ENCODE peak calls at places on chromosomes 2 and 18, in four cellular contexts. One of them, this sample, is unnamed.

GRCh38 chr2:20544093-20544747 is 97.3 kb downstream of the RHOB start:
- DNase-seq in SK-MEL-5: no peak
- DNase-seq in G401: no peak
- DNase-seq in neural crest cell: no peak
- DNase-seq in this sample: no peak

GRCh38 chr18:11258014-11258413 is 108.6 kb upstream of the PIEZO2 start:
- DNase-seq in SK-MEL-5: no peak
- DNase-seq in G401: no peak
- DNase-seq in neural crest cell: no peak
- DNase-seq in this sample: no peak

GRCh38 chr2:161223139-161223732 is 63.0 kb downstream of the TANK start:
- DNase-seq in SK-MEL-5: peak
- DNase-seq in G401: peak
- DNase-seq in neural crest cell: no peak
- DNase-seq in this sample: no peak

GRCh38 chr2:237697586-237698337 is 70.4 kb downstream of the LRRFIP1 start:
- DNase-seq in SK-MEL-5: no peak
- DNase-seq in G401: no peak
- DNase-seq in neural crest cell: no peak
- DNase-seq in this sample: no peak

GRCh38 chr2:185335879-185336278 is 402.7 kb upstream of the FSIP2 start:
- DNase-seq in SK-MEL-5: no peak
- DNase-seq in G401: no peak
- DNase-seq in neural crest cell: no peak
- DNase-seq in this sample: no peak

GRCh38 chr2:111226797-111227700 is 106.3 kb downstream of the BCL2L11 start:
- DNase-seq in SK-MEL-5: no peak
- DNase-seq in G401: no peak
- DNase-seq in neural crest cell: no peak
- DNase-seq in this sample: no peak

GRCh38 chr2:55056024-55056521 is 5.8 kb upstream of the RTN4 start:
- DNase-seq in SK-MEL-5: peak
- DNase-seq in G401: no peak
- DNase-seq in neural crest cell: no peak
- DNase-seq in this sample: no peak

GRCh38 chr2:111030271-111030891 is 90.3 kb upstream of the BCL2L11 start:
- DNase-seq in SK-MEL-5: no peak
- DNase-seq in G401: no peak
- DNase-seq in neural crest cell: no peak
- DNase-seq in this sample: no peak

GRCh38 chr2:86372133-86372532 is 34.7 kb upstream of the REEP1 start:
- DNase-seq in SK-MEL-5: no peak
- DNase-seq in G401: no peak
- DNase-seq in neural crest cell: no peak
- DNase-seq in this sample: no peak

GRCh38 chr18:37516361-37516853 is 49.2 kb downstream of the CELF4 start:
- DNase-seq in SK-MEL-5: no peak
- DNase-seq in G401: no peak
- DNase-seq in neural crest cell: no peak
- DNase-seq in this sample: no peak

GRCh38 chr2:25453199-25453903 is 111.6 kb upstream of the DNMT3A start:
- DNase-seq in SK-MEL-5: no peak
- DNase-seq in G401: no peak
- DNase-seq in neural crest cell: no peak
- DNase-seq in this sample: no peak

GRCh38 chr2:9191044-9191481 is 15.5 kb upstream of the ASAP2 start:
- DNase-seq in SK-MEL-5: peak
- DNase-seq in G401: no peak
- DNase-seq in neural crest cell: peak
- DNase-seq in this sample: no peak

GRCh38 chr2:198961555-198961954 is 496.2 kb downstream of the SATB2 start:
- DNase-seq in SK-MEL-5: no peak
- DNase-seq in G401: no peak
- DNase-seq in neural crest cell: no peak
- DNase-seq in this sample: no peak

GRCh38 chr2:183543731-183544130 is 419.5 kb downstream of the NUP35 start:
- DNase-seq in SK-MEL-5: no peak
- DNase-seq in G401: no peak
- DNase-seq in neural crest cell: no peak
- DNase-seq in this sample: peak

GRCh38 chr2:162317910-162318279 is 589 bp downstream of the IFIH1 start:
- DNase-seq in SK-MEL-5: peak
- DNase-seq in G401: no peak
- DNase-seq in neural crest cell: no peak
- DNase-seq in this sample: peak

GRCh38 chr18:58267493-58267892 is 223.5 kb downstream of the NEDD4L start:
- DNase-seq in SK-MEL-5: no peak
- DNase-seq in G401: no peak
- DNase-seq in neural crest cell: no peak
- DNase-seq in this sample: no peak

GRCh38 chr2:143259368-143259958 is 130.2 kb downstream of the ARHGAP15 start:
- DNase-seq in SK-MEL-5: peak
- DNase-seq in G401: peak
- DNase-seq in neural crest cell: peak
- DNase-seq in this sample: peak

This sample was measured in memory B cell.